ENCODE peak calls at places on chromosomes 16 and 17, in seven cellular contexts. K, S, D, W, P, T and G are unnamed samples.

GRCh38 chr16:56269824-56270684 is 78.8 kb downstream of the GNAO1 start:
- DNase-seq in K (peak; percentile 84), S (no peak), D (no peak), W (no peak), P (no peak), T (peak; percentile 90), G (peak; percentile 67)

GRCh38 chr17:19448341-19449268 is 37.6 kb downstream of the RNF112 start:
- DNase-seq in K (no peak), S (peak; percentile 96), D (peak; percentile 93), W (no peak), P (no peak), T (peak; percentile 34), G (no peak)

GRCh38 chr17:39194089-39194984 is 3.1 kb downstream of the CACNB1 start:
- DNase-seq in K (no peak), S (no peak), D (no peak), W (no peak), P (no peak), T (peak; percentile 88), G (peak; percentile 92)

GRCh38 chr17:46273541-46274236 is 21.2 kb upstream of the LRRC37A start:
- DNase-seq in K (no peak), S (no peak), D (no peak), W (no peak), P (no peak), T (no peak), G (no peak)

GRCh38 chr17:40915199-40915661 is 22.2 kb downstream of the KRT23 start:
- DNase-seq in K (no peak), S (peak; percentile 63), D (peak; percentile 92), W (no peak), P (no peak), T (no peak), G (no peak)

GRCh38 chr16:57184890-57185445 is 871 bp downstream of the PSME3IP1 start:
- DNase-seq in K (no peak), S (no peak), D (no peak), W (no peak), P (no peak), T (no peak), G (peak; percentile 17)

GRCh38 chr17:18226284-18226945 is 980 bp downstream of the LLGL1 start:
- DNase-seq in K (no peak), S (no peak), D (no peak), W (no peak), P (no peak), T (no peak), G (peak; percentile 72)

GRCh38 chr17:48307814-48308411 is 122.1 kb downstream of the SKAP1 start:
- DNase-seq in K (peak; percentile 59), S (peak; percentile 50), D (peak; percentile 35), W (no peak), P (peak; percentile 28), T (peak; percentile 47), G (peak; percentile 33)

GRCh38 chr16:77541131-77541530 is 106.3 kb upstream of the ADAMTS18 start:
- DNase-seq in K (no peak), S (no peak), D (no peak), W (no peak), P (no peak), T (no peak), G (peak; percentile 23)

GRCh38 chr17:82100502-82101298 is 2.7 kb upstream of the FASN start:
- DNase-seq in K (no peak), S (no peak), D (no peak), W (no peak), P (no peak), T (no peak), G (no peak)

GRCh38 chr16:2039286-2040030 is 8.2 kb downstream of the NTHL1 start:
- DNase-seq in K (peak; percentile 95), S (no peak), D (no peak), W (no peak), P (no peak), T (no peak), G (no peak)

GRCh38 chr16:52546291-52546941 is 527 bp downstream of the TOX3 start:
- DNase-seq in K (no peak), S (no peak), D (no peak), W (no peak), P (no peak), T (no peak), G (peak; percentile 71)

GRCh38 chr16:79096246-79096645 is 504.3 kb downstream of the MAF start:
- DNase-seq in K (no peak), S (no peak), D (no peak), W (no peak), P (no peak), T (no peak), G (no peak)

GRCh38 chr16:70529051-70529777 is 5.6 kb downstream of the SF3B3 start:
- DNase-seq in K (no peak), S (peak; percentile 49), D (peak; percentile 41), W (no peak), P (no peak), T (peak; percentile 73), G (peak; percentile 43)

GRCh38 chr16:50588276-50588675 is 40.1 kb downstream of the NKD1 start:
- DNase-seq in K (no peak), S (no peak), D (no peak), W (no peak), P (no peak), T (peak; percentile 52), G (peak; percentile 71)

GRCh38 chr17:67260051-67260987 is 15.3 kb upstream of the HELZ start:
- DNase-seq in K (no peak), S (peak; percentile 76), D (no peak), W (no peak), P (no peak), T (no peak), G (no peak)

GRCh38 chr17:73265646-73266640 is 4.3 kb upstream of the CPSF4L start:
- DNase-seq in K (no peak), S (no peak), D (no peak), W (no peak), P (no peak), T (no peak), G (no peak)

GRCh38 chr16:65698943-65699342 is 577.1 kb upstream of the CDH11 start:
- DNase-seq in K (no peak), S (no peak), D (no peak), W (no peak), P (no peak), T (no peak), G (no peak)

GRCh38 chr17:30449480-30449879 is 27.7 kb upstream of the GOSR1 start:
- DNase-seq in K (no peak), S (peak; percentile 29), D (no peak), W (no peak), P (no peak), T (peak; percentile 79), G (no peak)

GRCh38 chr17:48456584-48456983 is 26.6 kb upstream of the SKAP1 start:
- DNase-seq in K (no peak), S (no peak), D (no peak), W (no peak), P (peak; percentile 28), T (no peak), G (no peak)

GRCh38 chr17:59504821-59505220 is 60.6 kb upstream of the DHX40 start:
- DNase-seq in K (peak; percentile 32), S (no peak), D (no peak), W (no peak), P (no peak), T (no peak), G (no peak)

GRCh38 chr16:280991-281659 is 734 bp downstream of the ARHGDIG start:
- DNase-seq in K (no peak), S (no peak), D (no peak), W (no peak), P (no peak), T (no peak), G (peak; percentile 85)

GRCh38 chr16:47578573-47578972 is 117.4 kb downstream of the PHKB start:
- DNase-seq in K (no peak), S (no peak), D (no peak), W (no peak), P (no peak), T (no peak), G (no peak)

GRCh38 chr16:85321856-85322271 is 209.6 kb upstream of the CIBAR2 start:
- DNase-seq in K (peak; percentile 94), S (peak; percentile 94), D (no peak), W (no peak), P (no peak), T (peak; percentile 89), G (no peak)

GRCh38 chr16:65790768-65791167 is 575.7 kb upstream of the CDH5 start:
- DNase-seq in K (no peak), S (no peak), D (no peak), W (no peak), P (no peak), T (no peak), G (no peak)

GRCh38 chr17:35341465-35341992 is 31.9 kb downstream of the SLFN11 start:
- DNase-seq in K (no peak), S (no peak), D (no peak), W (peak; percentile 69), P (no peak), T (no peak), G (no peak)

GRCh38 chr16:26992661-26993365 is 73.9 kb upstream of the C16orf82 start:
- DNase-seq in K (no peak), S (no peak), D (no peak), W (no peak), P (no peak), T (no peak), G (no peak)

GRCh38 chr16:1857433-1858097 is 14.4 kb downstream of the MEIOB start:
- DNase-seq in K (no peak), S (no peak), D (no peak), W (no peak), P (no peak), T (no peak), G (no peak)

GRCh38 chr16:57912529-57913260 is 58.2 kb downstream of the CNGB1 start:
- DNase-seq in K (no peak), S (no peak), D (no peak), W (no peak), P (no peak), T (no peak), G (no peak)

GRCh38 chr17:72588961-72589360 is 468.1 kb downstream of the SOX9 start:
- DNase-seq in K (no peak), S (no peak), D (no peak), W (no peak), P (no peak), T (peak; percentile 92), G (no peak)

GRCh38 chr16:57192146-57192545 is 6.0 kb downstream of the RSPRY1 start:
- DNase-seq in K (no peak), S (peak; percentile 58), D (no peak), W (no peak), P (no peak), T (no peak), G (no peak)

GRCh38 chr16:73739049-73739769 is 557.4 kb upstream of the PSMD7 start:
- DNase-seq in K (no peak), S (no peak), D (no peak), W (no peak), P (no peak), T (no peak), G (no peak)

GRCh38 chr17:67982686-67983085 is 13.6 kb downstream of the C17orf58 start:
- DNase-seq in K (no peak), S (no peak), D (no peak), W (no peak), P (no peak), T (no peak), G (no peak)

GRCh38 chr17:28549274-28550132 is 2.9 kb downstream of the UNC119 start:
- DNase-seq in K (no peak), S (no peak), D (no peak), W (peak; percentile 73), P (peak; percentile 68), T (no peak), G (no peak)